ENCODE peak calls at places on chromosome 17, in six cellular contexts. One of them, this sample, is unnamed. For H3K36me3 and H3K4me1, the result is how much of the 10 kb centered on the place peaks cover.

GRCh38 chr17:21058098-21058893 is 15.5 kb upstream of the USP22 start:
- DNase-seq in left lung: no peak
- DNase-seq in GM23338: no peak
- DNase-seq in ovary: no peak
- DNase-seq in thyroid gland: no peak
- DNase-seq in stomach: no peak
- DNase-seq in this sample: no peak

GRCh38 chr17:55407641-55408566 is 13.7 kb downstream of the MMD start:
- DNase-seq in left lung: no peak
- DNase-seq in GM23338: no peak
- DNase-seq in ovary: no peak
- DNase-seq in thyroid gland: no peak
- DNase-seq in stomach: no peak
- DNase-seq in this sample: no peak

GRCh38 chr17:1043601-1044251 is 46.8 kb downstream of the TIMM22 start:
- DNase-seq in left lung: peak
- DNase-seq in GM23338: peak
- DNase-seq in ovary: peak
- DNase-seq in thyroid gland: no peak
- DNase-seq in stomach: no peak
- DNase-seq in this sample: peak

GRCh38 chr17:48282303-48282702 is 147.7 kb downstream of the SKAP1 start:
- DNase-seq in left lung: no peak
- DNase-seq in GM23338: no peak
- DNase-seq in ovary: no peak
- DNase-seq in thyroid gland: no peak
- DNase-seq in stomach: no peak
- DNase-seq in this sample: no peak

GRCh38 chr17:48732688-48733629 is 4.4 kb upstream of the HOXB13 start:
- DNase-seq in left lung: peak
- DNase-seq in GM23338: peak
- DNase-seq in ovary: no peak
- DNase-seq in thyroid gland: no peak
- DNase-seq in stomach: no peak
- DNase-seq in this sample: peak

GRCh38 chr17:62671553-62671952 is 44.1 kb downstream of the MRC2 start:
- DNase-seq in left lung: no peak
- DNase-seq in GM23338: no peak
- DNase-seq in ovary: no peak
- DNase-seq in thyroid gland: no peak
- DNase-seq in stomach: peak
- DNase-seq in this sample: peak

GRCh38 chr17:42183741-42184711 is 1.2 kb downstream of the HCRT start:
- DNase-seq in left lung: peak
- DNase-seq in GM23338: peak
- DNase-seq in ovary: peak
- DNase-seq in thyroid gland: peak
- DNase-seq in stomach: peak
- DNase-seq in this sample: peak

GRCh38 chr17:51427259-51428255 is 167.2 kb downstream of the UTP18 start:
- DNase-seq in left lung: no peak
- DNase-seq in GM23338: no peak
- DNase-seq in ovary: no peak
- DNase-seq in thyroid gland: no peak
- DNase-seq in stomach: no peak
- DNase-seq in this sample: no peak

GRCh38 chr17:36553459-36553858 is 8.7 kb downstream of the GGNBP2 start:
- DNase-seq in left lung: no peak
- DNase-seq in GM23338: no peak
- DNase-seq in ovary: no peak
- DNase-seq in thyroid gland: no peak
- DNase-seq in stomach: no peak
- DNase-seq in this sample: no peak

GRCh38 chr17:77467513-77467912 is 326.7 kb downstream of the SEC14L1 start:
- DNase-seq in left lung: peak
- DNase-seq in GM23338: no peak
- DNase-seq in ovary: no peak
- DNase-seq in thyroid gland: no peak
- DNase-seq in stomach: no peak
- DNase-seq in this sample: no peak

GRCh38 chr17:48179071-48179945 is 71.7 kb downstream of the SNX11 start:
- DNase-seq in left lung: no peak
- DNase-seq in GM23338: no peak
- DNase-seq in ovary: no peak
- DNase-seq in thyroid gland: no peak
- DNase-seq in stomach: no peak
- DNase-seq in this sample: no peak

GRCh38 chr17:82031303-82031884 is at the start of gene RAC3:
- DNase-seq in left lung: no peak
- DNase-seq in GM23338: peak
- DNase-seq in ovary: no peak
- DNase-seq in thyroid gland: no peak
- DNase-seq in stomach: no peak
- DNase-seq in this sample: no peak

DNA sequence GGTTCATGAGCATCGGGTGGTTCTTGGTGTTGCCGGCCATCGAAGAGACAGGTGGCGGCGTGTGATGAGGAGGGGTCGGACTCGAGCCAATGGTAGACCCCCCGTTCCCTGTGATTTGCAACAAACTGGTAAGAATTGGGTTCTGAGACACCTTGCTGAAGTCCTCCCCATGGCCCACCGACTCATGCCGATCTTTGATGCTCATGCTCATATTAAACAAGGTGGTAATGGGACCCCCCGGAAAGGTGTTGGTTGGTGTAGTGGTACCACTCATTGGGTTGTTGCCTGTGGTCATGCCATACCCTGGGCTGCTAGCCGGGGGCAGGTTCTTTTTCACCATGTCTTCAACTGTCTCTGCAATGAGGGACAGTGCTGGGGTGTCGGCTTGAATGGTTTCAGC is 8.9 kb upstream of the FBXL20 start:
- DNase-seq in left lung: no peak
- DNase-seq in GM23338: no peak
- DNase-seq in ovary: no peak
- DNase-seq in thyroid gland: no peak
- DNase-seq in stomach: no peak
- DNase-seq in this sample: no peak
- H3K36me3 ChIP-seq in left lung: half or more
- H3K36me3 ChIP-seq in GM23338: under half
- H3K36me3 ChIP-seq in ovary: under half
- H3K36me3 ChIP-seq in thyroid gland: under half
- H3K36me3 ChIP-seq in stomach: half or more
- H3K36me3 ChIP-seq in this sample: under half

GRCh38 chr17:79035686-79036085 is 11.7 kb downstream of the C1QTNF1 start:
- DNase-seq in left lung: no peak
- DNase-seq in GM23338: no peak
- DNase-seq in ovary: no peak
- DNase-seq in thyroid gland: no peak
- DNase-seq in stomach: no peak
- DNase-seq in this sample: no peak

GRCh38 chr17:79034931-79035485 is 11.0 kb downstream of the C1QTNF1 start:
- DNase-seq in left lung: no peak
- DNase-seq in GM23338: no peak
- DNase-seq in ovary: no peak
- DNase-seq in thyroid gland: no peak
- DNase-seq in stomach: no peak
- DNase-seq in this sample: peak

GRCh38 chr17:79033741-79034501 is 10.0 kb downstream of the C1QTNF1 start:
- DNase-seq in left lung: peak
- DNase-seq in GM23338: no peak
- DNase-seq in ovary: peak
- DNase-seq in thyroid gland: no peak
- DNase-seq in stomach: peak
- DNase-seq in this sample: peak

GRCh38 chr17:79031996-79032875 is 8.3 kb downstream of the C1QTNF1 start:
- DNase-seq in left lung: no peak
- DNase-seq in GM23338: no peak
- DNase-seq in ovary: no peak
- DNase-seq in thyroid gland: no peak
- DNase-seq in stomach: peak
- DNase-seq in this sample: peak

GRCh38 chr17:79033046-79033616 is 9.2 kb downstream of the C1QTNF1 start:
- DNase-seq in left lung: no peak
- DNase-seq in GM23338: no peak
- DNase-seq in ovary: no peak
- DNase-seq in thyroid gland: no peak
- DNase-seq in stomach: no peak
- DNase-seq in this sample: peak
- H3K4me1 ChIP-seq in left lung: under half
- H3K4me1 ChIP-seq in GM23338: under half
- H3K4me1 ChIP-seq in ovary: under half
- H3K4me1 ChIP-seq in thyroid gland: under half
- H3K4me1 ChIP-seq in stomach: half or more
- H3K4me1 ChIP-seq in this sample: under half

GRCh38 chr17:28381141-28381825 is 9.8 kb downstream of the SARM1 start:
- DNase-seq in left lung: peak
- DNase-seq in GM23338: peak
- DNase-seq in ovary: no peak
- DNase-seq in thyroid gland: peak
- DNase-seq in stomach: peak
- DNase-seq in this sample: no peak
- TF ChIP-seq CTCF in left lung: peak
- TF ChIP-seq CTCF in GM23338: peak
- TF ChIP-seq CTCF in ovary: no peak
- TF ChIP-seq CTCF in thyroid gland: peak
- TF ChIP-seq CTCF in stomach: peak
- TF ChIP-seq CTCF in this sample: no peak

GRCh38 chr17:50364061-50364458 is 8.9 kb downstream of the MRPL27 start:
- DNase-seq in left lung: no peak
- DNase-seq in GM23338: no peak
- DNase-seq in ovary: no peak
- DNase-seq in thyroid gland: no peak
- DNase-seq in stomach: no peak
- DNase-seq in this sample: peak
- H3K36me3 ChIP-seq in left lung: half or more
- H3K36me3 ChIP-seq in GM23338: under half
- H3K36me3 ChIP-seq in ovary: under half
- H3K36me3 ChIP-seq in thyroid gland: under half
- H3K36me3 ChIP-seq in stomach: half or more
- H3K36me3 ChIP-seq in this sample: half or more

GRCh38 chr17:65086465-65086864 is 29.9 kb upstream of the GNA13 start:
- DNase-seq in left lung: no peak
- DNase-seq in GM23338: no peak
- DNase-seq in ovary: no peak
- DNase-seq in thyroid gland: no peak
- DNase-seq in stomach: no peak
- DNase-seq in this sample: no peak

GRCh38 chr17:65078441-65079160 is 22.1 kb upstream of the GNA13 start:
- DNase-seq in left lung: no peak
- DNase-seq in GM23338: no peak
- DNase-seq in ovary: no peak
- DNase-seq in thyroid gland: no peak
- DNase-seq in stomach: peak
- DNase-seq in this sample: peak

GRCh38 chr17:65079489-65079900 is 23.0 kb upstream of the GNA13 start:
- DNase-seq in left lung: no peak
- DNase-seq in GM23338: peak
- DNase-seq in ovary: no peak
- DNase-seq in thyroid gland: no peak
- DNase-seq in stomach: no peak
- DNase-seq in this sample: no peak

GRCh38 chr17:65085397-65085796 is 28.9 kb upstream of the GNA13 start:
- DNase-seq in left lung: no peak
- DNase-seq in GM23338: peak
- DNase-seq in ovary: no peak
- DNase-seq in thyroid gland: no peak
- DNase-seq in stomach: no peak
- DNase-seq in this sample: no peak

DNA sequence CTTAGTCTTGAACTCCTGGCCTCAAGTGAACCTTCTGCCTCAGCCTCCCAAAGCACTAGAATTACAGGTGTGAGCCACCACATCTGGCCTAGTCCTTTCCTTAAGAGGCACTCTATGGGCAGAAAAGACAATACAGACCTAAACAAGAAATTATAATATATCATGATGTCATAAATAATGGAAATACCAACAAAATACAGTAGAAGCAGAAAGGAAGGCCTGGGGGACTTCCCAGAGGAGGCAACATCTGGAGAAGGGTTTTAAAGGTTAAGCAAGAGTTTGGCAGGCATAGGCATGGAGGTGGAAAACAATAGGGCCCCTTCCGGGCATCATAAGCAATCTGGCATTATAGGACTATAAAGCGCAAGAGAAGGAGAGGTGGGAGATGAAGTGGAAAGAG is 24.9 kb upstream of the GNA13 start:
- DNase-seq in left lung: no peak
- DNase-seq in GM23338: no peak
- DNase-seq in ovary: no peak
- DNase-seq in thyroid gland: no peak
- DNase-seq in stomach: no peak
- DNase-seq in this sample: no peak
- H3K4me1 ChIP-seq in left lung: under half
- H3K4me1 ChIP-seq in GM23338: under half
- H3K4me1 ChIP-seq in ovary: under half
- H3K4me1 ChIP-seq in thyroid gland: under half
- H3K4me1 ChIP-seq in stomach: under half
- H3K4me1 ChIP-seq in this sample: under half

GRCh38 chr17:15233022-15233805 is 31.9 kb downstream of the PMP22 start:
- DNase-seq in left lung: no peak
- DNase-seq in GM23338: peak
- DNase-seq in ovary: no peak
- DNase-seq in thyroid gland: no peak
- DNase-seq in stomach: no peak
- DNase-seq in this sample: no peak
- TF ChIP-seq CTCF in left lung: peak
- TF ChIP-seq CTCF in GM23338: peak
- TF ChIP-seq CTCF in ovary: no peak
- TF ChIP-seq CTCF in thyroid gland: no peak
- TF ChIP-seq CTCF in stomach: no peak
- TF ChIP-seq CTCF in this sample: no peak